ENCODE peak calls at places on chromosomes 1 and 21, in five cellular contexts. One of them, this sample, is unnamed.
A peak's percentile ranks its signal among the peaks of the same experiment; 100 is the strongest.

GRCh38 chr1:18069903-18070302 is 37.7 kb upstream of the IGSF21 start:
- DNase-seq in colonic mucosa: no peak
- DNase-seq in GM10248: no peak
- DNase-seq in BE2C: no peak
- DNase-seq in kidney: no peak
- DNase-seq in this sample: no peak

GRCh38 chr1:184866991-184867788 is 107.1 kb downstream of the NIBAN1 start:
- DNase-seq in kidney: no peak
- DNase-seq in GM10248: peak; percentile 47
- DNase-seq in colonic mucosa: no peak
- DNase-seq in BE2C: no peak
- DNase-seq in this sample: no peak

GRCh38 chr1:77940921-77941570 is 37.8 kb downstream of the FUBP1 start:
- DNase-seq in GM10248: no peak
- DNase-seq in colonic mucosa: no peak
- DNase-seq in BE2C: no peak
- DNase-seq in kidney: no peak
- DNase-seq in this sample: no peak

GRCh38 chr21:41726970-41727783 is 39.7 kb downstream of the RIPK4 start:
- DNase-seq in kidney: peak; percentile 83
- DNase-seq in GM10248: no peak
- DNase-seq in BE2C: no peak
- DNase-seq in colonic mucosa: no peak
- DNase-seq in this sample: peak; percentile 90

GRCh38 chr1:109595540-109595939 is 23.9 kb downstream of the GNAT2 start:
- DNase-seq in colonic mucosa: no peak
- DNase-seq in BE2C: no peak
- DNase-seq in GM10248: no peak
- DNase-seq in kidney: no peak
- DNase-seq in this sample: no peak

GRCh38 chr1:156903328-156904091 is 10.0 kb downstream of the PEAR1 start:
- DNase-seq in kidney: peak; percentile 72
- DNase-seq in GM10248: no peak
- DNase-seq in BE2C: no peak
- DNase-seq in colonic mucosa: no peak
- DNase-seq in this sample: no peak

GRCh38 chr1:101293461-101294045 is 56.7 kb downstream of the S1PR1 start:
- DNase-seq in BE2C: no peak
- DNase-seq in GM10248: peak; percentile 29
- DNase-seq in colonic mucosa: no peak
- DNase-seq in kidney: no peak
- DNase-seq in this sample: no peak

GRCh38 chr1:231236131-231236571 is 4.9 kb upstream of the GNPAT start:
- DNase-seq in colonic mucosa: no peak
- DNase-seq in GM10248: no peak
- DNase-seq in kidney: no peak
- DNase-seq in BE2C: no peak
- DNase-seq in this sample: no peak

GRCh38 chr1:224498574-224499170 is 64.1 kb upstream of the WDR26 start:
- DNase-seq in GM10248: no peak
- DNase-seq in colonic mucosa: no peak
- DNase-seq in kidney: no peak
- DNase-seq in BE2C: no peak
- DNase-seq in this sample: peak; percentile 74

GRCh38 chr1:8202182-8202905 is 115.6 kb upstream of the SLC45A1 start:
- DNase-seq in GM10248: no peak
- DNase-seq in kidney: peak; percentile 91
- DNase-seq in BE2C: peak; percentile 20
- DNase-seq in colonic mucosa: peak; percentile 64
- DNase-seq in this sample: no peak

GRCh38 chr21:45126983-45127382 is 52.6 kb downstream of the ADARB1 start:
- DNase-seq in GM10248: no peak
- DNase-seq in colonic mucosa: no peak
- DNase-seq in kidney: no peak
- DNase-seq in BE2C: no peak
- DNase-seq in this sample: no peak

GRCh38 chr1:12601690-12602632 is 16.0 kb downstream of the DHRS3 start:
- DNase-seq in GM10248: no peak
- DNase-seq in colonic mucosa: peak; percentile 32
- DNase-seq in BE2C: no peak
- DNase-seq in kidney: no peak
- DNase-seq in this sample: peak; percentile 86

GRCh38 chr1:183887826-183888819 is 83.2 kb downstream of the RGL1 start:
- DNase-seq in kidney: no peak
- DNase-seq in GM10248: no peak
- DNase-seq in BE2C: no peak
- DNase-seq in colonic mucosa: no peak
- DNase-seq in this sample: no peak

GRCh38 chr1:211601982-211602644 is 23.2 kb upstream of the SLC30A1 start:
- DNase-seq in BE2C: no peak
- DNase-seq in colonic mucosa: no peak
- DNase-seq in GM10248: no peak
- DNase-seq in kidney: no peak
- DNase-seq in this sample: no peak

GRCh38 chr21:42574234-42575027 is 60.8 kb downstream of the SLC37A1 start:
- DNase-seq in GM10248: no peak
- DNase-seq in kidney: peak; percentile 55
- DNase-seq in BE2C: peak; percentile 46
- DNase-seq in colonic mucosa: no peak
- DNase-seq in this sample: no peak

GRCh38 chr1:3053366-3053980 is 15.5 kb upstream of the PRDM16 start:
- DNase-seq in colonic mucosa: no peak
- DNase-seq in GM10248: no peak
- DNase-seq in kidney: peak; percentile 59
- DNase-seq in BE2C: no peak
- DNase-seq in this sample: no peak

GRCh38 chr1:53826367-53826766 is 11.7 kb downstream of the NDC1 start:
- DNase-seq in colonic mucosa: no peak
- DNase-seq in GM10248: no peak
- DNase-seq in BE2C: no peak
- DNase-seq in kidney: no peak
- DNase-seq in this sample: no peak

GRCh38 chr1:53822931-53823330 is 15.2 kb downstream of the NDC1 start:
- DNase-seq in kidney: no peak
- DNase-seq in GM10248: no peak
- DNase-seq in BE2C: no peak
- DNase-seq in colonic mucosa: no peak
- DNase-seq in this sample: no peak

GRCh38 chr1:53825306-53825705 is 12.8 kb downstream of the NDC1 start:
- DNase-seq in BE2C: no peak
- DNase-seq in colonic mucosa: no peak
- DNase-seq in GM10248: no peak
- DNase-seq in kidney: no peak
- DNase-seq in this sample: no peak

GRCh38 chr1:53819387-53819786 is 18.7 kb downstream of the NDC1 start:
- DNase-seq in GM10248: no peak
- DNase-seq in kidney: no peak
- DNase-seq in BE2C: no peak
- DNase-seq in colonic mucosa: no peak
- DNase-seq in this sample: no peak

DNA sequence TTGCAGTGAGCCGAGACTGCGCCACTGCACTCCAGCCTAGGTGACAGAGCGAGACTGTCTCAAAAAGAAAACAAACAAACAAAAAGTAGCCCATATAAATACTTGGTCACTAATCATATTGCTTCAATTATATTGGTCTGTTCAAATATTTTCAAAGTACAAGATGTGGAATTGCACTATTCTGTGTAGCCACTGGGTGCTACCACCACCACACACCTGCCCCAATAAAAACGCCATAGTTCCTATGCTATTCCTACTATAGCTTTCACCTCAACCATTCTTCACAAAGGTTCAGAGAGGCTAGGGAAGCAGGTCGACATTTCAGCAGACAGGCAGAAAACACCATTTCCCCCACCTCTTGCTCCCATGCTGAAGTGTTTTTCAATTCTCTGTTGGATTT is 16.7 kb downstream of the NDC1 start:
- DNase-seq in GM10248: no peak
- DNase-seq in kidney: no peak
- DNase-seq in colonic mucosa: no peak
- DNase-seq in BE2C: no peak
- DNase-seq in this sample: no peak
- TF ChIP-seq CTCF in GM10248: no peak
- TF ChIP-seq CTCF in kidney: no peak
- TF ChIP-seq CTCF in colonic mucosa: no peak
- TF ChIP-seq CTCF in BE2C: no peak
- TF ChIP-seq CTCF in this sample: no peak

GRCh38 chr1:53180226-53180625 is 16.4 kb upstream of the CPT2 start:
- DNase-seq in GM10248: no peak
- DNase-seq in kidney: no peak
- DNase-seq in BE2C: no peak
- DNase-seq in colonic mucosa: no peak
- DNase-seq in this sample: no peak

GRCh38 chr1:53180951-53181350 is 15.7 kb upstream of the CPT2 start:
- DNase-seq in colonic mucosa: no peak
- DNase-seq in kidney: no peak
- DNase-seq in BE2C: no peak
- DNase-seq in GM10248: no peak
- DNase-seq in this sample: no peak

GRCh38 chr1:53175302-53175913 is 21.2 kb upstream of the CPT2 start:
- DNase-seq in colonic mucosa: no peak
- DNase-seq in BE2C: no peak
- DNase-seq in GM10248: no peak
- DNase-seq in kidney: no peak
- DNase-seq in this sample: no peak

GRCh38 chr1:53172751-53173498 is 23.7 kb upstream of the CPT2 start:
- DNase-seq in BE2C: no peak
- DNase-seq in kidney: no peak
- DNase-seq in colonic mucosa: peak; percentile 40
- DNase-seq in GM10248: peak; percentile 59
- DNase-seq in this sample: no peak

DNA sequence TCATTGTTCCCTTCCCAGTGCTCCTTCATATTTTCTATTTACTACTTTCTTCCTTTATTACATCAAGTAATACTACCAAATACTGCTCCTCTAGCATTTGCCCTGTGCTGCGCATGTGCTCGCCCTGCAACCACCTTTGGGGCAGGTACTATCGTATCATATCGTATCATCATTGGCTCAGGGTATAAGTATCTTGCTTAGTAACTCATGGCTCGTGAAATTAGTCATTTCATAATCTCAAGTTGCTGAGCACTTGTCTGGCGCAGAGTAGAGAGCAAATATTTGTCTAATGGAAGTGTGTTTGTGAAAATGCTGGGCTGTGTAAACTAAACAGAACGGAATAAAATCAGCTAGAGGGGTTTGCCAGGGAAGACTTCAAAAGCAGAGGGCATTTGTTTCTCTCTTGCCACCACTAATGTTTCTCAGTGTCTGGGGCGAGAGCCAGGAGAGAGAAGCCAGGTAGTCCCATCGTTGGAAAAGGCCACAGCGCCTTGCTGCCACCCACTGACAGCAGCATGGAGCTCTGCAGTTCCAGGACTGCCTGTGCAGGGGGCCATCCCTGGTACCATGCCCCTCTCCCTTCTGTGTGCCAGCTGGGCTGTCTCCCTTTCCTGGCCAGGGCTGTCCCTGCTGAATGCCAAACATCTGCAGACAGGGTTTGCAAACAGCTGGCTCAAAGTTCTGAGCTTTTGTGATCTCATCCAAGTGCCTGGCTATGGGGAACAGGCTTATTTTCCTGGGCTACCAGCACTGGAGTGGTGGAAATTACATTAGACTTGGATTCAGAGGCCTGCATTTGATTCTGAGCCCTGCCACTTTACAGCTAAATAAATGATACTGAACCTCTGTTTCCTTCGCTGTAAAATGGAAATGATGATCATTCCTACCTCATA is 19.9 kb upstream of the CPT2 start:
- DNase-seq in BE2C: peak; percentile 15
- DNase-seq in kidney: no peak
- DNase-seq in colonic mucosa: no peak
- DNase-seq in GM10248: no peak
- DNase-seq in this sample: no peak
- TF ChIP-seq CTCF in BE2C: peak; percentile 28
- TF ChIP-seq CTCF in kidney: peak; percentile 33
- TF ChIP-seq CTCF in colonic mucosa: no peak
- TF ChIP-seq CTCF in GM10248: no peak
- TF ChIP-seq CTCF in this sample: peak; percentile 39

GRCh38 chr1:20079661-20080305 is 9.8 kb downstream of the PLA2G5 start:
- DNase-seq in colonic mucosa: no peak
- DNase-seq in kidney: no peak
- DNase-seq in GM10248: no peak
- DNase-seq in BE2C: no peak
- DNase-seq in this sample: no peak
- TF ChIP-seq CTCF in colonic mucosa: no peak
- TF ChIP-seq CTCF in kidney: no peak
- TF ChIP-seq CTCF in GM10248: no peak
- TF ChIP-seq CTCF in BE2C: no peak
- TF ChIP-seq CTCF in this sample: no peak

GRCh38 chr1:65994223-65994622 is 201.5 kb downstream of the PDE4B start:
- DNase-seq in BE2C: no peak
- DNase-seq in colonic mucosa: no peak
- DNase-seq in GM10248: no peak
- DNase-seq in kidney: no peak
- DNase-seq in this sample: no peak

GRCh38 chr1:65991694-65992093 is 199.0 kb downstream of the PDE4B start:
- DNase-seq in kidney: no peak
- DNase-seq in BE2C: no peak
- DNase-seq in GM10248: no peak
- DNase-seq in colonic mucosa: no peak
- DNase-seq in this sample: no peak

GRCh38 chr1:65993047-65993363 is 200.3 kb downstream of the PDE4B start:
- DNase-seq in colonic mucosa: no peak
- DNase-seq in kidney: no peak
- DNase-seq in BE2C: peak; percentile 22
- DNase-seq in GM10248: no peak
- DNase-seq in this sample: no peak

GRCh38 chr1:65990161-65990560 is 197.5 kb downstream of the PDE4B start:
- DNase-seq in colonic mucosa: no peak
- DNase-seq in GM10248: no peak
- DNase-seq in BE2C: no peak
- DNase-seq in kidney: no peak
- DNase-seq in this sample: no peak

DNA sequence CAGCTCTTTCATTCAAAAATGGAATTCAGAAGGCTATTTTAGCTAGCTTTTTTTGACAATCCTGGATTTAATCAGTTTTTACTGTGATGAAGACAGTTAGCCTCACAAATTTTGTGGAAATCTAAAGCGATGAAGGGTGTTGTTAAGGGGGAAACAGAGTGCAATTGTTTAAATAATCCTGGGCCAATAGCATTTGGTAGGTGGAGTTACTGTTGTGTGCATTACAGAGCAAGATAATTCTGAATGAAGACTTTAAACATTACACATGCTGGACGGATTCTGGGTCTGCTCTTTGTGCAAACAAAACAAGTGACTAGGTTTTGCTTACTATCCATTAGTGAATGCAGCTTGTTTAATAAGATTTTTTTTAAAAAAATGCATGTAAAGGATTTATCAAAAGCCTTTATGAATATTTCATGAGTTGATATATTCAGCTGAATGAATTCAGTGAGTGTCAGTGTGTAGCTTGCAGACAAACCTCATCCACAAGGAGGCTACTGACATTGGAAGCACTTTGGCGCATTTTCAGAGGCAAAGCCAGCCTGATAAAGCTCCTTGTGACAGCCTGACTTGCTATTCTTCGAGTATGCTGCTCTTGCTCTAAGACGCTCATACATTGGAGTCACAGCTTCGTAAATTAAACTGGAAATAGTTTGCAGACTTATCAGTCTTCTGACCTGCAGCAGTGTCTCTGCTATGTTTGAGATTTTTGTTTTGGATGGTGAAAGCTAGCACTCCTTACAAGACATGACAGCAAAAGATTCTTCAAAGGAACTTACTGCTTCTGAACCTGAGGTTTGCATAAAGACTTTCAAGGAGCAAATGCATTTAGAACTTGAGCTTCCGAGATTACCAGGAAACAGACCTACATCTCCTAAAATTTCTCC is 199.7 kb downstream of the PDE4B start:
- DNase-seq in BE2C: peak; percentile 39
- DNase-seq in colonic mucosa: no peak
- DNase-seq in kidney: no peak
- DNase-seq in GM10248: no peak
- DNase-seq in this sample: no peak
- TF ChIP-seq CTCF in BE2C: peak; percentile 45
- TF ChIP-seq CTCF in colonic mucosa: no peak
- TF ChIP-seq CTCF in kidney: no peak
- TF ChIP-seq CTCF in GM10248: no peak
- TF ChIP-seq CTCF in this sample: no peak

This sample was measured in RWPE2.